ENCODE peak calls at places on chromosomes 6 and 20, in five cellular contexts. L is spleen, T is endodermal cell, U is heart right ventricle, A is hepatocyte. O is an unnamed sample.

GRCh38 chr20:416950-417800 is 9.1 kb downstream of the RBCK1 start:
- DNase-seq in L (peak; percentile 68), T (no peak), U (no peak), A (no peak), O (no peak)

GRCh38 chr6:79170915-79171314 is 63.6 kb downstream of the HMGN3 start:
- DNase-seq in L (no peak), T (no peak), U (no peak), A (no peak), O (peak; percentile 5)

GRCh38 chr6:31267504-31268371 is 4.2 kb downstream of the HLA-C start:
- DNase-seq in L (no peak), T (no peak), U (no peak), A (no peak), O (peak; percentile 61)

GRCh38 chr6:64920257-64920656 is 786.8 kb downstream of the EYS start:
- DNase-seq in L (no peak), T (no peak), U (no peak), A (no peak), O (no peak)

GRCh38 chr6:159169193-159169555 is at the start of gene FNDC1:
- DNase-seq in L (no peak), T (peak; percentile 86), U (peak; percentile 47), A (peak; percentile 84), O (no peak)

GRCh38 chr6:84618836-84619235 is 145.6 kb downstream of the TBX18 start:
- DNase-seq in L (no peak), T (peak; percentile 84), U (no peak), A (no peak), O (no peak)

GRCh38 chr6:70398783-70399730 is 14.3 kb upstream of the FAM135A start:
- DNase-seq in L (no peak), T (no peak), U (no peak), A (peak; percentile 84), O (peak; percentile 98)

GRCh38 chr20:6104493-6105188 is 18.2 kb downstream of the FERMT1 start:
- DNase-seq in L (no peak), T (no peak), U (no peak), A (no peak), O (no peak)

GRCh38 chr20:24964518-24964838 is 15.4 kb downstream of the CST7 start:
- DNase-seq in L (no peak), T (peak; percentile 13), U (no peak), A (no peak), O (no peak)

GRCh38 chr20:41133709-41134361 is 3.5 kb upstream of the PLCG1 start:
- DNase-seq in L (no peak), T (peak; percentile 37), U (no peak), A (no peak), O (no peak)

GRCh38 chr6:6942826-6943225 is 164.9 kb upstream of the RREB1 start:
- DNase-seq in L (peak; percentile 85), T (no peak), U (peak; percentile 62), A (no peak), O (no peak)

GRCh38 chr20:19301843-19302242 is 89.4 kb downstream of the SLC24A3 start:
- DNase-seq in L (no peak), T (peak; percentile 2), U (no peak), A (no peak), O (no peak)

DNA sequence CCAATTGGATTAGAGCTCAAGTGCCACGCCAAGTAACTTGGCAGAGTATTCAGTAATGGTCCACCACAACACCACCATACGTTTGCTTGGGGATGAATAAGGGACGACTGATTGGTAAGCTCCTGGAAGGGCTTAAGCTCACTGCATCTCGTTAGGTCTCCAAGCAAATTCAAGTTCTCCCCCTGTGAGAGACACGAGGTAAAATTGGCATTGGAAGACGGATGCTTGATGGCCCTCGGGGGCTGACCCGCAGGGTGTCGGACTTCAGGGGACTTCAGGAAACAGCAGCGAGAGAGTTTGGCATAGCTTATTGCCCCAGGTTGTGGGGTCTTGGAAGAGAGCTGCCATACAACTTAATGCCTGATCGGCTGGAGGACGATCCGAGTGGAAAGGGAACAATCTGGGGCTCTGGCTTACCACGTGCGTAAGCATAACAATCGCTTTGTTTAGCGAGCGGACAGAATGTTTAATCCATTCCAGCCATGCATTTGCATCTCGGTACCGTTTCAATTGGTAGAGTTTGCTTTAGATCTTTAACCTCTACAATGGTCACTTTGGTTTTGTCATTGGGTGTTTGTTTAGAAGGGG is 4.8 kb upstream of the ZNFX1 start:
- DNase-seq in L (no peak), T (peak; percentile 50), U (no peak), A (no peak), O (no peak)
- H3K9me3 ChIP-seq in L (peaks cover 53% of the 10 kb centered on the region), T (peaks cover 56% of the 10 kb centered on the region), U (peaks cover 24% of the 10 kb centered on the region), A (no peaks in the 10 kb centered on the region), O (peaks cover 1% of the 10 kb centered on the region)

GRCh38 chr6:108654465-108655106 is 93.9 kb downstream of the FOXO3 start:
- DNase-seq in L (no peak), T (no peak), U (no peak), A (no peak), O (no peak)
- H3K27ac ChIP-seq in L (peak overlapping the region; percentile 63), T (no peak overlapping the region), U (peak overlapping the region; percentile 90), A (peak overlapping the region; percentile 71), O (peak overlapping the region; percentile 36)

DNA sequence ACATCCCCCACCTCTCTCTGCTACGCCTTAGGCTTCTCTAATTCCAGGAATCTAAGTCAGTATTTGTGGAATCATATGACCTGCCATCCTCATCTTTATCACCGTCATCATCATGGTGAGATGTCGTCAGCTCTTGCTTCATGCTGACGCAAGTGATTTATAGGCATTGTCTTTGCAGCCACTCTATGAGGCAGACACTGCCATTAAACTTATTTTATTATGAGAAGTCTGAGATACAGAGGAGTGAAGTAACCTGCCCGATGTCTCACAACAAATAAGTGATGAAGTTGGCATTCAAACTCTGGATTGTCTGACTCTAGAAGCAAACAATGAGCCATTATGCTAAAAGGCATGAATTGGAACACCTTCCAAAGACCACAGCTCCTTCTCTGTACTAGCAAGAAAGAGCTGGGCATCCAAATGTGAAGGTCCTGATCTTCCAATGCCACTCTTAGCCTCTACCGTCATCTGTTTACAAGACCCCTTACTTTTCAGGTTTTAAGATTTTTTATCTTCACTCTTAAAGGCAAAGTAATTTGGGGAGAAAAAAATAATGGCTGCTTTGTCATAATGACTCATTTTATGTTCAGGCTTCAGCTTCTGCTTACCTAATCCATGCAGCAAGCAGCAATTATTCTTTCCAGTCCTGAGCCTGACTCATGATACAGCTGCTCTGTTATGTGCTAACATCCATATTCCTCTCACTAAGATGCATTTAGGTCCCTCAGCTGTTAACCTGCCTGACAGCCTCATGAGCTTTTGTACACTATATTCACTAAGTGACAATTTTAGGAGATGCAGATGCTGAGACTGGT is 113.7 kb upstream of the BCLAF1 start:
- DNase-seq in L (no peak), T (no peak), U (no peak), A (peak; percentile 51), O (no peak)
- H3K4me3 ChIP-seq in L (no peak overlapping the region), T (no peak overlapping the region), U (no peak overlapping the region), A (no peak overlapping the region), O (no peak overlapping the region)

GRCh38 chr6:125454351-125454750 is 152.6 kb upstream of the HDDC2 start:
- DNase-seq in L (no peak), T (no peak), U (no peak), A (no peak), O (no peak)

GRCh38 chr6:125453516-125453915 is 151.7 kb upstream of the HDDC2 start:
- DNase-seq in L (no peak), T (no peak), U (no peak), A (no peak), O (no peak)
- H3K9me3 ChIP-seq in L (peaks cover 15% of the 10 kb centered on the region), T (peaks cover 61% of the 10 kb centered on the region), U (peaks cover 16% of the 10 kb centered on the region), A (no peaks in the 10 kb centered on the region), O (peaks cover 3% of the 10 kb centered on the region)

GRCh38 chr6:53727748-53728147 is 62.2 kb upstream of the KLHL31 start:
- DNase-seq in L (no peak), T (no peak), U (no peak), A (no peak), O (no peak)
- H3K27ac ChIP-seq in L (no peak overlapping the region), T (no peak overlapping the region), U (no peak overlapping the region), A (no peak overlapping the region), O (no peak overlapping the region)

GRCh38 chr6:170276369-170277057 is 14.4 kb downstream of the DLL1 start:
- DNase-seq in L (peak; percentile 71), T (no peak), U (peak; percentile 70), A (no peak), O (no peak)
- H3K4me3 ChIP-seq in L (no peak overlapping the region), T (no peak overlapping the region), U (peak overlapping the region; percentile 12), A (no peak overlapping the region), O (no peak overlapping the region)